ENCODE peak calls at places on chromosomes 12 and 14, in ten cellular contexts. A is transverse colon, Z is ovary, X is prostate gland, M is Peyer's patch, P is right cardiac atrium, D is neural progenitor cell, Q is NT2/D1, L is tibial artery, V is neuronal stem cell. O is an unnamed sample. For H3K4me1 and H3K27me3, the result is how much of the 10 kb centered on the place peaks cover.

GRCh38 chr12:29171421-29172258 is 22.6 kb downstream of the FAR2 start:
- DNase-seq in V (no peak), X (no peak), A (no peak), Q (no peak), Z (no peak), P (no peak), D (no peak), L (no peak), M (no peak), O (no peak)

GRCh38 chr12:4118017-4118510 is 155.5 kb upstream of the CCND2 start:
- DNase-seq in Q (no peak), V (no peak), L (peak), M (peak), D (no peak), Z (no peak), A (peak), X (no peak), P (peak), O (no peak)

GRCh38 chr12:10982244-10982643 is 4.5 kb downstream of the TAS2R50 start:
- DNase-seq in X (no peak), P (no peak), D (no peak), L (no peak), A (no peak), M (no peak), Q (no peak), V (no peak), Z (no peak), O (no peak)

GRCh38 chr14:97916669-97917068 is 1119.5 kb downstream of the VRK1 start:
- DNase-seq in Z (no peak), X (no peak), M (no peak), L (no peak), Q (peak), D (no peak), A (no peak), P (no peak), V (no peak), O (no peak)

GRCh38 chr12:103794814-103795213 is 46.2 kb downstream of the NT5DC3 start:
- DNase-seq in M (no peak), A (no peak), L (no peak), X (no peak), D (no peak), V (no peak), Q (no peak), Z (no peak), P (no peak), O (peak)

GRCh38 chr12:46499901-46500300 is 127.3 kb upstream of the SLC38A2 start:
- DNase-seq in X (no peak), Z (no peak), Q (no peak), V (no peak), D (no peak), M (no peak), P (no peak), L (no peak), A (no peak), O (no peak)

GRCh38 chr12:88067301-88067700 is 38.1 kb upstream of the C12orf50 start:
- DNase-seq in D (no peak), V (no peak), P (no peak), L (no peak), X (no peak), Q (no peak), M (no peak), A (no peak), Z (no peak), O (no peak)

GRCh38 chr14:52563120-52563519 is 10.5 kb downstream of the GPR137C start:
- DNase-seq in Q (no peak), P (no peak), V (no peak), D (no peak), X (no peak), M (no peak), Z (no peak), L (no peak), A (no peak), O (no peak)

GRCh38 chr12:54337854-54338650 is 13.1 kb downstream of the COPZ1 start:
- DNase-seq in Z (no peak), D (no peak), A (no peak), M (no peak), P (no peak), V (no peak), X (no peak), Q (no peak), L (no peak), O (no peak)

GRCh38 chr14:32588448-32589320 is 259.6 kb downstream of the AKAP6 start:
- DNase-seq in Q (peak), V (peak), Z (no peak), A (no peak), L (no peak), M (no peak), P (no peak), D (peak), X (no peak), O (no peak)

GRCh38 chr12:15001733-15002471 is 29.1 kb downstream of the PDE6H start:
- DNase-seq in P (peak), X (peak), D (peak), Q (no peak), M (no peak), V (no peak), A (peak), Z (peak), L (peak), O (no peak)

GRCh38 chr12:11499802-11500201 is 104.4 kb upstream of the PRB2 start:
- DNase-seq in V (no peak), D (no peak), A (no peak), Z (no peak), P (no peak), L (no peak), X (no peak), Q (no peak), M (no peak), O (no peak)

GRCh38 chr12:42705863-42706262 is 116.3 kb upstream of the PRICKLE1 start:
- DNase-seq in Z (peak), M (no peak), D (peak), L (peak), P (peak), A (peak), X (no peak), Q (no peak), V (peak), O (no peak)

GRCh38 chr12:1800646-1801284 is 19.6 kb upstream of the LRTM2 start:
- DNase-seq in X (no peak), Z (no peak), P (no peak), D (peak), M (peak), A (peak), V (peak), Q (peak), L (no peak), O (peak)

GRCh38 chr12:69055706-69056105 is 122.7 kb upstream of the CPM start:
- DNase-seq in D (no peak), Q (no peak), X (no peak), P (no peak), A (no peak), Z (no peak), L (peak), M (no peak), V (no peak), O (no peak)

GRCh38 chr12:53999596-54000104 is 311 bp upstream of the HOXC9 start:
- DNase-seq in V (no peak), Z (peak), M (no peak), L (peak), Q (no peak), P (no peak), X (no peak), D (no peak), A (no peak), O (no peak)

GRCh38 chr12:8941691-8942478 is 7.6 kb downstream of the M6PR start:
- DNase-seq in Q (no peak), V (no peak), Z (no peak), M (no peak), A (no peak), P (no peak), D (no peak), L (no peak), X (no peak), O (no peak)

GRCh38 chr12:75831413-75831812 is 200.2 kb downstream of the PHLDA1 start:
- DNase-seq in Q (no peak), L (no peak), P (no peak), X (no peak), A (no peak), Z (no peak), V (no peak), M (no peak), D (no peak), O (no peak)

GRCh38 chr14:29895591-29896043 is 32.0 kb downstream of the PRKD1 start:
- DNase-seq in X (no peak), Z (no peak), M (no peak), Q (no peak), V (no peak), L (no peak), A (no peak), P (no peak), D (no peak), O (no peak)

GRCh38 chr14:55556929-55557623 is 22.9 kb upstream of the KTN1 start:
- DNase-seq in Z (peak), L (peak), A (peak), V (no peak), D (peak), M (no peak), P (peak), X (peak), Q (no peak), O (peak)

GRCh38 chr12:109768901-109769670 is 55.5 kb downstream of the FAM222A start:
- DNase-seq in D (no peak), P (no peak), V (no peak), L (no peak), Q (no peak), X (no peak), M (peak), Z (no peak), A (no peak), O (no peak)

GRCh38 chr12:121560392-121561021 is 20.3 kb downstream of the KDM2B start:
- DNase-seq in Z (no peak), M (no peak), P (no peak), Q (no peak), L (no peak), D (no peak), V (no peak), A (peak), X (no peak), O (no peak)

DNA sequence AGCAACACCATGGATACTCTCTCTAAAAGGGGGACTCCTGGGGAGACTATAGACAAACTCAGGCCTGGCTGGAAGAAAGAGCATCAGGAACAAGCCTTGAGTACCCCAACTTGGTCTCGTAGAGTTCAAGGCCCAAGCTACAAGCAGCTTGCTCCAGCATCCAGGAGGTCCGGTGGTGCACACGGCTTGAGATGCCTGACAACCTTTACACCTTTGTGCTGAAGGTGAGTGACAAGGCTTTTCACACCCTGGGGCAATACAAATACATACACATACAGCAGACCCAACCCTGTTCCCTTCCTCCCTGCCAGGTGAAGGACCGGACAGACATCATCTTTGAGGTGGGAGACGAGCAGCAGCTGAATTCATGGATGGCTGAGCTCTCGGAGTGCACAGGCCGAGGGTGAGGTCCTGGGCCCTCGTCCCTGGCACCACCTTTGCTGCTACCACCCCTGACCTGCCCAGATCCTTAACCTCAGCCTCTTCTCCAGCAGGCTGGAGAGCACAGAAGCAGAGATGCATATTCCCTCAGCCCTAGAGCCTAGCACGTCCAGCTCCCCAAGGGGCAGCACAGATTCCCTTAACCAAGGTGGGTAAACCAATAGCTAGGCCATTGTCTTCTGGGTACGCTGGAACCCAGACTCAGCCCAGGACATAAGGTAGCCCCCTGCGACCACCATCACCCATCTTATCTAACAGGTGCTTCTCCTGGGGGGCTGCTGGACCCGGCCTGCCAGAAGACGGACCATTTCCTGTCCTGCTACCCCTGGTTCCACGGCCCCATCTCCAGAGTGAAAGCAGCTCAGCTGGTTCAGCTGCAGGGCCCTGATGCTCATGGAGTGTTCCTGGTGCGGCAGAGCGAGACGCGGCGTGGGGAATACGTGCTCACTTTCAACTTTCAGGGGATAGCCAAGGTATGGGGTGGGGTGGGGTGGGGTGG is 41.2 kb downstream of the SH2B3 start:
- DNase-seq in V (no peak), A (peak), P (no peak), L (no peak), D (no peak), Z (no peak), Q (no peak), M (no peak), X (no peak), O (no peak)
- H3K4me1 ChIP-seq in V (under half), A (half or more), P (under half), L (under half), D (under half), Z (under half), Q (under half), M (under half), X (under half), O (under half)

DNA sequence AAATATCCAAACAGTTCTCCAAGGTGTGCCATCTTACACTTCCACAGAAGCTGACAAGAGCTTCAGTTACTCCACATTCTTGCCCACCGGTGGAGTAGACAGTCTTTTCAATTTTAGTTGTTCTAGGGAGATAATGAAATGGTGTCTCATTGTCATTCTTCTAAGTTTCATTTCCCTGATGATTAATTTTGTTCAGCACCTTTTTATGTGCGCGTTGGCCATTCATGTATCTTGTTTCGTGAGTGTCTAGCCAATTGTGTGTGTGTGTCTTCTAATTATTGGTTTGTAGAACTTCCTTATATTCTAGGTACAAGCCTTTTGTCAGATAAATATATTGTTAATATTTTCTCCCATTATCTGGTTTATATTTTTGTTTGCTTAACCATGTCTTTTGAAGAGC is 63.1 kb downstream of the GLT1D1 start:
- DNase-seq in L (no peak), P (no peak), V (no peak), X (no peak), A (no peak), M (no peak), Z (no peak), D (no peak), Q (no peak), O (no peak)
- H3K27me3 ChIP-seq in L (under half), P (under half), V (under half), X (under half), A (under half), M (under half), Z (under half), D (under half), Q (under half), O (under half)

GRCh38 chr14:23009483-23009938 is 432 bp downstream of the C14orf93 start:
- DNase-seq in D (no peak), M (no peak), Q (no peak), V (no peak), X (no peak), A (no peak), L (no peak), Z (no peak), P (no peak), O (no peak)
- H3K4me1 ChIP-seq in D (under half), M (under half), Q (under half), V (under half), X (under half), A (under half), L (under half), Z (under half), P (under half), O (under half)

GRCh38 chr12:48988030-48988649 is 10.0 kb downstream of the WNT1 start:
- DNase-seq in V (peak), P (peak), D (peak), Z (no peak), Q (no peak), X (no peak), A (peak), L (no peak), M (peak), O (peak)

GRCh38 chr12:48985901-48986300 is 7.8 kb downstream of the WNT1 start:
- DNase-seq in L (no peak), X (no peak), D (no peak), M (no peak), V (no peak), Q (no peak), Z (no peak), A (no peak), P (no peak), O (no peak)

GRCh38 chr12:48982397-48983080 is 4.4 kb downstream of the WNT1 start:
- DNase-seq in V (no peak), P (no peak), L (no peak), Z (no peak), D (no peak), Q (no peak), M (no peak), A (no peak), X (no peak), O (no peak)

GRCh38 chr12:48986720-48987291 is 8.7 kb downstream of the WNT1 start:
- DNase-seq in A (no peak), V (peak), Q (no peak), X (no peak), L (no peak), Z (no peak), M (no peak), D (peak), P (no peak), O (no peak)

GRCh38 chr12:48985475-48985897 is 7.4 kb downstream of the WNT1 start:
- DNase-seq in D (no peak), L (no peak), A (peak), Z (no peak), M (no peak), X (no peak), V (no peak), P (peak), Q (no peak), O (no peak)
- H3K27me3 ChIP-seq in D (half or more), L (under half), A (half or more), Z (under half), M (under half), X (under half), V (half or more), P (under half), Q (half or more), O (under half)

GRCh38 chr14:50830044-50830931 is 674 bp downstream of the NIN start:
- DNase-seq in Z (peak), V (peak), A (peak), L (peak), Q (peak), P (peak), D (peak), X (peak), M (peak), O (peak)

GRCh38 chr14:50830932-50831703 is at the start of gene NIN:
- DNase-seq in D (peak), A (peak), V (peak), P (peak), Q (peak), Z (peak), M (peak), L (peak), X (peak), O (peak)

GRCh38 chr14:50831704-50832130 is 755 bp upstream of the NIN start:
- DNase-seq in V (no peak), X (no peak), L (no peak), A (no peak), Z (no peak), P (no peak), Q (no peak), M (no peak), D (peak), O (no peak)

GRCh38 chr14:50829472-50830043 is 1.4 kb downstream of the NIN start:
- DNase-seq in Z (no peak), V (no peak), D (peak), Q (no peak), P (no peak), A (no peak), M (no peak), L (no peak), X (no peak), O (no peak)

DNA sequence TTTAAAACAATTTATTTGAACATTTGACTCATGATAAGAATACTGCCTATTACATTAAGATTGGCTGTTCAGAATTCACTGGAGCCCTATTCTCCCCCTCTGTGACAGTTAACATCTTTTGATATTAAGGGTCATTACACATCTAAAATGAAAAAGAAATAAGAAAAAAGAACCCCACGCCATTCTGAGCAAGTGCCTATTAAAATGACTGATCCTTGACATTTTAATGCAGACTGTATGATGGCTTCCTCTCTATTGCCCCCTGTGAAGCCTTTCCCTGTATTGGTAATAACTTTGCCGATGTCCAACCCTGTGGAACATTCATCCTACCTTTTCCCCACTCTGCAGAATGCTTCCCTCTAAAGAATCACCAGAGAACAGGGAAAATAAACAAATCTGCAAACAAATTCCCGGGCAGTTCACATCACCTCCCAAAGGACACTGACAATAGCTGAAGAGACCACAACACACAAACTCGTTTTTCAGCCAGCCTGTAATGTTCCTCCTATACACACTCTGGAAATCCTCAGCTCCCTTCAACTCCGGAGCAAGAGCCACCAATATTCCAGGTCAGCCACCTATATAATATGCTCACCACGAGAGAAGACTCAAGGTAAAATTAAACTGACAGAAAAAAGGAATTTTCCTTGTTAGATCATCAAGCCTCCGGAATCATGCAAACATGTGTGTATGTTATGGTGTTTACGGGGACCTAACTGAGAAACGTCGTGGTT is 2.1 kb downstream of the NIN start:
- DNase-seq in X (no peak), Z (no peak), P (no peak), M (no peak), L (no peak), D (peak), A (no peak), Q (no peak), V (no peak), O (no peak)
- H3K4me1 ChIP-seq in X (under half), Z (under half), P (under half), M (under half), L (under half), D (under half), A (under half), Q (under half), V (under half), O (under half)

DNA sequence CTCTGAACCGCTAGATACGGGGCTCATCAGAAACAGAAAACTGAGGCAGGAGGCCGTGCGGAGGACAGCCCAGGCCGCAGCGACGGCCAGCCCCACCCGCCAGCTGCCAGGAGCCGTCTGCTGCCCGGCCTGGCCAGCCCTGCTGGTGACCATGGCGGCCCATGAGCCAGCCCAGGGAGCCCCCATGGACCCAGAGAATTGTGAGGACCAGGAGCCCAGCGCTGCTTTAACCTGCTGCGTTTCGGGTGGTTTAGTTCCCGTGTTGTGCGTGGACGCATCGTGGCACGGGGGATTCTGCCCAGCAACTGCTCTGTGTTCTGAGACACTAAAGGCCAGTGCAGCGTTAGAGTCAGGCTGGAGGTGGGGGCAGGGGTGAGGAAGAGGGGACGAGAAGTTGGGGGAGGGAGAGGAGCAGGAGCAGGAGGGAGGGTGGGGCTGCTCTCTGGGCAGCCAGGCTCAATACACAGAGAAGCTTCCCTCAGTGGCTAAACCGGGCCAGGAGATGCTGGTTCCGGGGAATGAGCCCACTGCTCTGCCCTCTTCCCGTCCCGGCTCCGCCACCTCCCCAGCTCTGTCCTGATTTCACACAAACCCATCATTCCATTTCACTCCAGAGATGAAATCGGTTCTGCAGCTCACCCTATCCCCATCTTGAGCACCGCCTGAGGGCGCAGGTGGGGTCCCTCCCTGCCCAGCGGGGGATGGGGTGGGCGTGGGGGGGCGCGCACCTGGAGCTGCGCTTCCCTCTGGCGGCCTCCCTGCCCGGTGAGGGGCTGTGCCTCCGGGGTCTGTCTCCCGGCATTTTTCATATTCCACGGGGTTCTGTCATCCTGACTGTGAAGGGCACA is 44.4 kb downstream of the NOC4L start:
- DNase-seq in M (no peak), D (no peak), A (no peak), X (no peak), V (no peak), P (no peak), L (no peak), Q (no peak), Z (no peak), O (no peak)
- H3K27me3 ChIP-seq in M (under half), D (half or more), A (under half), X (under half), V (half or more), P (under half), L (under half), Q (half or more), Z (under half), O (under half)